ENCODE peak calls at places on chromosome 17, in seven cellular contexts. G is left ventricle myocardium inferior, M is stomach, T is GM12865, V is epithelial cell of proximal tubule, P is fibroblast of mammary gland, Q is MM.1S. U is an unnamed sample.

GRCh38 chr17:58415371-58416055 is 1.8 kb downstream of the RNF43 start:
- DNase-seq in G (peak; percentile 26), M (peak; percentile 65), T (peak; percentile 8), V (no peak), P (no peak), Q (no peak), U (no peak)

GRCh38 chr17:73541561-73541981 is 102.7 kb downstream of the SDK2 start:
- DNase-seq in G (no peak), M (no peak), T (no peak), V (no peak), P (no peak), Q (no peak), U (no peak)

GRCh38 chr17:9971991-9972390 is 66.9 kb upstream of the RCVRN start:
- DNase-seq in G (peak; percentile 83), M (peak; percentile 35), T (no peak), V (no peak), P (peak; percentile 33), Q (no peak), U (no peak)

GRCh38 chr17:73427198-73427597 is 115.4 kb upstream of the CDC42EP4 start:
- DNase-seq in G (no peak), M (no peak), T (no peak), V (no peak), P (no peak), Q (no peak), U (no peak)

GRCh38 chr17:33682622-33683021 is 389.5 kb upstream of the ASIC2 start:
- DNase-seq in G (no peak), M (no peak), T (no peak), V (no peak), P (no peak), Q (no peak), U (no peak)

GRCh38 chr17:76075364-76076099 is 951 bp downstream of the GALR2 start:
- DNase-seq in G (no peak), M (no peak), T (no peak), V (no peak), P (no peak), Q (no peak), U (peak; percentile 43)

GRCh38 chr17:73550561-73550960 is 93.7 kb downstream of the SDK2 start:
- DNase-seq in G (no peak), M (no peak), T (no peak), V (no peak), P (peak; percentile 18), Q (no peak), U (no peak)

GRCh38 chr17:55303701-55304145 is 39.0 kb downstream of the HLF start:
- DNase-seq in G (no peak), M (no peak), T (peak; percentile 16), V (no peak), P (peak; percentile 12), Q (no peak), U (no peak)

GRCh38 chr17:57444632-57445031 is 188.3 kb downstream of the MSI2 start:
- DNase-seq in G (no peak), M (no peak), T (no peak), V (no peak), P (no peak), Q (no peak), U (no peak)

GRCh38 chr17:33777674-33778073 is 477.4 kb upstream of the CCL2 start:
- DNase-seq in G (no peak), M (no peak), T (no peak), V (no peak), P (no peak), Q (no peak), U (no peak)

GRCh38 chr17:5780476-5780875 is 196.2 kb upstream of the NLRP1 start:
- DNase-seq in G (no peak), M (no peak), T (no peak), V (no peak), P (peak; percentile 65), Q (no peak), U (no peak)

GRCh38 chr17:65374966-65375365 is 186.5 kb downstream of the AXIN2 start:
- DNase-seq in G (no peak), M (peak; percentile 61), T (no peak), V (no peak), P (no peak), Q (no peak), U (no peak)

GRCh38 chr17:61689610-61690180 is 98.7 kb upstream of the NACA2 start:
- DNase-seq in G (no peak), M (no peak), T (no peak), V (no peak), P (peak; percentile 47), Q (no peak), U (no peak)

GRCh38 chr17:58728831-58729230 is 26.8 kb upstream of the PPM1E start:
- DNase-seq in G (no peak), M (no peak), T (no peak), V (no peak), P (peak; percentile 83), Q (no peak), U (no peak)

GRCh38 chr17:66185842-66186241 is 6.1 kb downstream of the CEP112 start:
- DNase-seq in G (no peak), M (no peak), T (no peak), V (no peak), P (no peak), Q (no peak), U (no peak)

GRCh38 chr17:61009619-61010018 is 332.0 kb downstream of the BCAS3 start:
- DNase-seq in G (no peak), M (no peak), T (peak; percentile 73), V (no peak), P (peak; percentile 27), Q (peak; percentile 42), U (no peak)

GRCh38 chr17:61401280-61402072 is 1.8 kb downstream of the TBX2 start:
- DNase-seq in G (no peak), M (no peak), T (no peak), V (no peak), P (no peak), Q (no peak), U (no peak)

GRCh38 chr17:82297280-82297803 is 20.1 kb downstream of the CD7 start:
- DNase-seq in G (peak; percentile 72), M (peak; percentile 87), T (peak; percentile 86), V (peak; percentile 91), P (peak; percentile 98), Q (peak; percentile 77), U (peak; percentile 83)

GRCh38 chr17:72171703-72172670 is 51.2 kb downstream of the SOX9 start:
- DNase-seq in G (no peak), M (no peak), T (no peak), V (no peak), P (no peak), Q (no peak), U (no peak)

DNA sequence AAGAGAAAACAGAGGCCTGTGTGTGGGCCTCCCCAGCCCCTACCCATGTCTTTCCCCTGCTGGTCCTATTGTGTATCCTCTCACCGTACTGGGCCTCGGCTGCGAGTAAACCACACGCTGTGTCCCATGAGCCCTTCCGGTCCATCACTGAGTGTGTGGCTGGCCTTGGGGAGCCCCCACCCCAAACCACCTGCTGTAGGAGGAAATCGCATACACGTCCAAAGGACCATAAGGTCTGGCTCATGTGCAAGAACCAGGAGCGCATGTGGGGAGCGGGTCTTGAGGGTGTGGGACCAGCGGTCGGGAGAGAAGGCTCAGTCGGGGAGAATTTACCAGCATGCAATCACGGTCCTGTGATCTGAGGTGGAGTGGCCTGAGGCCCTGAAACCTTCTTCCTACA is 38.4 kb upstream of the DNAH17 start:
- DNase-seq in G (no peak), M (no peak), T (no peak), V (no peak), P (no peak), Q (no peak), U (no peak)
- TF ChIP-seq CTCF in G (no peak), M (no peak), T (no peak), V (no peak), P (no peak), Q (no peak), U (no peak)

GRCh38 chr17:77428901-77429734 is 288.3 kb downstream of the SEC14L1 start:
- DNase-seq in G (no peak), M (no peak), T (no peak), V (no peak), P (no peak), Q (no peak), U (no peak)

GRCh38 chr17:77429735-77429984 is 288.9 kb downstream of the SEC14L1 start:
- DNase-seq in G (no peak), M (no peak), T (no peak), V (no peak), P (no peak), Q (no peak), U (no peak)

GRCh38 chr17:77432034-77432554 is 291.3 kb downstream of the SEC14L1 start:
- DNase-seq in G (no peak), M (no peak), T (no peak), V (no peak), P (no peak), Q (no peak), U (no peak)

GRCh38 chr17:77428020-77428781 is 287.4 kb downstream of the SEC14L1 start:
- DNase-seq in G (no peak), M (no peak), T (no peak), V (no peak), P (no peak), Q (no peak), U (no peak)

GRCh38 chr17:77429985-77430752 is 289.4 kb downstream of the SEC14L1 start:
- DNase-seq in G (peak; percentile 91), M (peak; percentile 85), T (peak; percentile 84), V (peak; percentile 93), P (peak; percentile 99), Q (peak; percentile 71), U (peak; percentile 87)
- TF ChIP-seq CTCF in G (peak; percentile 86), M (no peak), T (peak; percentile 84), V (peak; percentile 87), P (peak; percentile 80), Q (peak; percentile 77), U (peak; percentile 78)

DNA sequence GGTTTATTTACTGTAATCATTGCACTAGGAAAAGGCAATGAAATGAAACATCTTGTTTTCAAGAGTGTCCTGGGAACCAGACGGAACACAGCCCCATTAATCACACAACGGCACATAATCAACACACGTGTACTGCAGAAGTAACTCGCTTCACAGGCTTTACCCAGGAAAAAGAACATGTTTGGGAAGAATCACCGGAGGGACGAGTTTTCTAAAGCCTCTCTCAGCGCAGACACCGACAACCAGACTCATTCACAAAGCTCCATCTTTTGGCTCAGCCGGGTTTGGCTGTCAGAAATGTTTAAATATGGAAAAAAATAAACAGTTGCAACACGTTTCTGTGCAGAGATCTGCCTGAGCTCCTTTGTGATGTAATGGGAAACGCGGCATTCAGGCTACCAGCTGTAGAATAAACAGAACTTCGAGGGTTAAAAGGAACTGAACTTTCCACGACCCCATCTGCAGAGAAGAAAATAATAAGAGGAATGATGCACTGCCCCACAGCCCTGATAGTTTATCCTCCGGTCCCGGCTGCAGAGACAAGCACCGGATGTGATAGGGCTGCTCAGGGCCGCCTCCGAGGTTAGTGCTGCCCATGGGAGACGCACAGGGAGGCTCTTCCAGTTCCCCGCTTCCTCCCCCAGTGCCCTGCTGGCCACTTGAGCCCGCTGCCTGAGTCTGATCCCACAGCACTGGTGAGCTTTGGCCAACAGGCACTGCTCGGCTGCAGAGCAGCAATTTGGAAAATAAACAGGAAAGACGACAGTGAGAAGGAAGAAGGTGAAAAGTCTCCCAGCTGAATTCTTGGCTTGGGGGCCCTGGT is 119.8 kb downstream of the HIC1 start:
- DNase-seq in G (peak; percentile 81), M (no peak), T (no peak), V (no peak), P (peak; percentile 95), Q (no peak), U (no peak)
- TF ChIP-seq CTCF in G (no peak), M (no peak), T (no peak), V (no peak), P (peak; percentile 3), Q (no peak), U (no peak)

DNA sequence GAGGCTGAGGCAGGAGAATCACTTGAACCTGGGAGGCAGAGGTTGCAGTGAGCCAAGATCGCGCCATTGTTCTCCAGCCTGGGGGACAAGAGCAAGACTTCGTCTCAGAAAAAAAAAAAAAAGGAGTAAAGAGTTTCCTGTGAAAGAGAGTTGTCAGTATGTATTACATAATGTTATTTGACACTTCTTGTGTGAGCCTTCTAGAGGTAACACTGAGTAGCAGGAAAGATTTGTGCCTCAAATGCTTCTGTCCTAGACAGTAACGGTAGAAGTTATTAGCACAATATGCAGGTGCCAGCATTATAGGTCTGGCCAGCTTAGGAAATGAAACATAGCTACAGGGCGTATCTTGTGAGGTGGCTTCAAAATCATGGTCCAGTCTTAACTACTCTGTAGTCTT is 6.2 kb downstream of the RPS6KB1 start:
- DNase-seq in G (no peak), M (no peak), T (peak; percentile 42), V (no peak), P (peak; percentile 72), Q (no peak), U (no peak)
- TF ChIP-seq CTCF in G (peak; percentile 39), M (no peak), T (peak; percentile 13), V (no peak), P (peak; percentile 67), Q (no peak), U (no peak)

U was measured in GM13976.